ENCODE peak calls at places on chromosomes 12 and 14, in ten cellular contexts. P is ovary, T is A549, G is cardiac muscle cell, C is upper lobe of right lung, Y is fibroblast of lung, L is DND-41, D is NT2/D1, K is uterus, O is sigmoid colon. N is an unnamed sample. For H3K4me1, the result is how much of the 10 kb centered on the place peaks cover.

GRCh38 chr12:108063192-108063591 is 65.9 kb upstream of the WSCD2 start:
- DNase-seq in P (no peak), T (no peak), G (peak), C (no peak), Y (no peak), L (no peak), D (peak), K (no peak), O (no peak), N (peak)

GRCh38 chr12:9910716-9911421 is 21.3 kb downstream of the CLEC2A start:
- DNase-seq in P (no peak), T (no peak), G (no peak), C (no peak), Y (no peak), L (no peak), D (no peak), K (no peak), O (no peak), N (no peak)

GRCh38 chr12:1779783-1780182 is 40.6 kb upstream of the LRTM2 start:
- DNase-seq in P (no peak), T (no peak), G (peak), C (no peak), Y (peak), L (no peak), D (no peak), K (no peak), O (no peak), N (peak)

GRCh38 chr12:73726881-73727280 is 810.8 kb upstream of the ATXN7L3B start:
- DNase-seq in P (no peak), T (no peak), G (no peak), C (no peak), Y (no peak), L (no peak), D (no peak), K (no peak), O (no peak), N (no peak)

GRCh38 chr12:121404734-121405133 is 4.8 kb downstream of the RNF34 start:
- DNase-seq in P (no peak), T (no peak), G (peak), C (no peak), Y (no peak), L (no peak), D (no peak), K (no peak), O (no peak), N (peak)

GRCh38 chr12:67630373-67631088 is 18.0 kb upstream of the DYRK2 start:
- DNase-seq in P (peak), T (no peak), G (peak), C (peak), Y (peak), L (peak), D (no peak), K (no peak), O (no peak), N (no peak)

GRCh38 chr12:67720383-67720856 is 71.9 kb downstream of the DYRK2 start:
- DNase-seq in P (no peak), T (no peak), G (peak), C (no peak), Y (peak), L (no peak), D (no peak), K (peak), O (peak), N (no peak)

GRCh38 chr14:100076630-100077029 is 11.4 kb downstream of the EVL start:
- DNase-seq in P (no peak), T (no peak), G (peak), C (peak), Y (peak), L (peak), D (no peak), K (peak), O (peak), N (peak)

GRCh38 chr14:23326491-23327332 is 5.5 kb downstream of the PABPN1 start:
- DNase-seq in P (no peak), T (no peak), G (no peak), C (no peak), Y (no peak), L (no peak), D (no peak), K (no peak), O (no peak), N (no peak)

GRCh38 chr12:121611306-121611705 is 15.0 kb upstream of the ORAI1 start:
- DNase-seq in P (peak), T (no peak), G (no peak), C (no peak), Y (no peak), L (peak), D (no peak), K (peak), O (no peak), N (no peak)

DNA sequence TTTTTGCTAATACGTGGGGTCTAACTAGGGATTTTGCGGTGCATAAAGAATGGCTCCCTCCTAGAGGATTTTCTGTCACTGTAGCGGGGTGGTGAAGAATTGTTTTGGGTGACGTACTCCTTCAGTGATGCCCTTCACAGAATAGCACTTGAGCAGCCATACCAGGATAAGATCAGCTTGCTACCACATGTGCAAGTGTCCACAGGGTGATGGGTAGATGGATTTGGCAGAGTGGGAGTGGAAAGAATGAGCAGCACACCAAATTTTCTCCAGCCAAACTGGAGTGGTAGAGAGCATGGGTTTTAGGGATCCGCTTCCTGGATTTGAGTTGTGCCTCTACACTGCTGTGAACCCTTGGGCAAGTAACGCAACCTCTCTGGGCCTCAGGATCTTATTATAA is 2.3 kb downstream of the TCP11L2 start:
- DNase-seq in P (no peak), T (no peak), G (no peak), C (no peak), Y (no peak), L (no peak), D (no peak), K (no peak), O (no peak), N (no peak)
- H3K4me1 ChIP-seq in P (under half), T (under half), G (under half), C (half or more), Y (under half), L (under half), D (under half), K (under half), O (half or more), N (under half)

GRCh38 chr12:53984901-53985357 is at the start of gene HOXC10:
- DNase-seq in P (peak), T (peak), G (peak), C (peak), Y (peak), L (peak), D (peak), K (peak), O (peak), N (peak)

GRCh38 chr12:53982616-53983579 is 2.0 kb upstream of the HOXC10 start:
- DNase-seq in P (no peak), T (no peak), G (no peak), C (no peak), Y (no peak), L (no peak), D (no peak), K (no peak), O (no peak), N (no peak)

GRCh38 chr12:53985358-53985899 is 483 bp downstream of the HOXC10 start:
- DNase-seq in P (no peak), T (no peak), G (no peak), C (peak), Y (no peak), L (no peak), D (no peak), K (no peak), O (no peak), N (no peak)

GRCh38 chr12:53981652-53982565 is 3.0 kb upstream of the HOXC10 start:
- DNase-seq in P (no peak), T (no peak), G (no peak), C (no peak), Y (no peak), L (no peak), D (no peak), K (no peak), O (no peak), N (no peak)

DNA sequence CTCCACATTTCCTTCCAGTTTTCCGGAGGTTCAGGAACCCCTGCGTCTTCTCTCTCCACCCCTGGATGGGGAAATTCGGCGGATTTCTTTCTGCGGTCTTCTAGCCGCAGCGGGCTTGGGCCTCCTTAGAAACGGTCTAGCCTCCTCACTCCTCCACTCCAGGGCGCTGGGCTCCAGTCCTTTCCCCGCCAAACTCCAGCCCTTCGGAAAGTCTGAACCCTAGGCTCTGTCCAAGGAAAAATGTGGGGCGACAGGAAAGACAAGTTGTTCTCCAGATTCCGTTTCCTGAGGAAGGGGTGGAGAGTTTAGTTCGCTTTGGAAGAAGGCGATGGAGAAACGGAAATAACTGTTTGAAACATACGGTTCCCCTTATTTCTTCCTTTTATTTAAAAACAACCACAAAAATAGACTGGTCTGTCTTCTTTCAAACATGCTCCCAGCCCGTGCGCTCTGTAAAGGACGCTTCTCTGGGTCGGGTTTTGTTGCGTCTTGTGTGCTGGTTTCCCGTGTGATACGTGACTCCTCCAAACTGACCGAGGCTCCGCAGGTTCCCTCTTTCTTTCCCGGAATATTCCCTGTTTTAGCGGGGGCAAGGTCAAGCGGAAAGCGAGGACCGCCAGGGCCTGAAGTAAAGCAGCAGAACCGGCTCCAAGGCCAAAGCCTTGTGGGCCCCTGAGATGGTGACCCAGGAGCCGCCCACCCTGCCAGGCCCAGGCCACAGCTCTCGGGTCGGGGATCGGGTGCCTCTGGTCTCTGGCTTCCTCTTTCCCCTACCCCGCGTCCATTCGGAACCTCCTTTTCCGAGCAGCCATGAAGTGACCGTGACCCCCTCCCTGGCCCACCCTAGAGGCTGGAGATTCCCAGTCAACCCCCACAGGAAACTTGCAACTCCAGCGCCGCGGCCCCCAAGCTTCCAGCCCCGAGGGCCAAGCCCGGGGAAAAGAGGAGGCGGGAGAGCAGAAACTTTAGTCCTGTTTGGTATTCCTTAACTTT is 1.1 kb upstream of the HOXC10 start:
- DNase-seq in P (no peak), T (no peak), G (no peak), C (peak), Y (no peak), L (no peak), D (no peak), K (no peak), O (no peak), N (no peak)
- H3K4me3 ChIP-seq in P (no peak), T (peak), G (no peak), C (no peak), Y (no peak), L (no peak), D (no peak), K (no peak), O (no peak), N (peak)

DNA sequence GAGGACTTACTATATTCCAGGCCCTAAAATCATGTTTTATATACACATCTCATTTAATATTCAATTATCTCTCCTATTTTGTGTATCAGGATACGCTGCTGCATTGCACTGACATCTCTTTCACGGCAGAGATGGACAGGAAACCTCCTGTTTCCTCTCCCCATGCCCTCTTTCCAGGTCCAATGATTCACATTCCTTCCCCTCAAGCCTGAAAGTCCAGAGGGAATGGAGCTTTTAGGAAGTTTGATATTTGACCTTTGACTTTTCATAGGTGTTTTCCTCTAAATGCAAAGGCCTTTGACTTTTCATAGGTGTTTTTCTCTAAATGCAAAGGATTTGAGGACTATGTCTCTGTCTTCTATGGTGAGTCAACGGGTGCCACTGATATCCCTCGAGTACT is 89.5 kb downstream of the STON2 start:
- DNase-seq in P (no peak), T (no peak), G (no peak), C (no peak), Y (no peak), L (no peak), D (no peak), K (no peak), O (no peak), N (no peak)
- H3K4me1 ChIP-seq in P (under half), T (under half), G (under half), C (under half), Y (under half), L (under half), D (under half), K (under half), O (under half), N (under half)

GRCh38 chr12:11777962-11778361 is 128.5 kb downstream of the ETV6 start:
- DNase-seq in P (no peak), T (no peak), G (no peak), C (no peak), Y (no peak), L (no peak), D (no peak), K (no peak), O (no peak), N (no peak)

GRCh38 chr12:11778703-11779102 is 129.2 kb downstream of the ETV6 start:
- DNase-seq in P (no peak), T (no peak), G (peak), C (no peak), Y (no peak), L (peak), D (no peak), K (no peak), O (no peak), N (peak)

GRCh38 chr12:11782914-11783420 is 133.5 kb downstream of the ETV6 start:
- DNase-seq in P (no peak), T (no peak), G (no peak), C (no peak), Y (no peak), L (no peak), D (no peak), K (no peak), O (no peak), N (no peak)

GRCh38 chr12:11779286-11779685 is 129.8 kb downstream of the ETV6 start:
- DNase-seq in P (no peak), T (no peak), G (peak), C (no peak), Y (peak), L (no peak), D (no peak), K (no peak), O (no peak), N (peak)

DNA sequence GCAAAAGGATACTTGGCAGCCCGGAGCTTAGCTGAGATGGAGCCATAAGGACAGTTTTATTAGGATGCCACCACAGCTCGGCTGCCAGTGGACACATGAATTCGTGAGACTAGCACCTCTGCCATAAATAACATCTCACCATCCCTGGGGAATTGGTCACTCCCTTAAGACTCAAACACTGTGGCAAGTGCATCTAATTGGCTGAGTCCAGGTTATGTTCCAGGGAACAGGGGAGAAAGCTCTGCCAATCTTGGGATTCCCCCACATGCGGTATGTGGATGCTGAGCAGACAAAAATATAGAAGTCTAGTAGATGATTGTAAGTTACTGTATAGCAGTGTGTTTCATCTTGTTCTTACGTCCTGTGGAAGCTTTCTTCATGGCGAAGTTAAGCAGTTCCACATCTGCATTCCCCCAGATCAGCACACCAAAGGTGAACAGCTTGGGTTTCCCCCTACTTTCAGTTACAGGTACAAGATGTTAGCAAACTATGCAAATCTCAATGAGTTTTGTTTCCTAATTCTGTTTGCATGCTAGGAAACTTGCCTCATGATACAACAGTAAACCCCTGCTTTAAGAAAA is 131.1 kb downstream of the ETV6 start:
- DNase-seq in P (no peak), T (no peak), G (no peak), C (no peak), Y (no peak), L (no peak), D (no peak), K (no peak), O (no peak), N (no peak)
- H3K4me3 ChIP-seq in P (no peak), T (no peak), G (no peak), C (no peak), Y (no peak), L (no peak), D (no peak), K (no peak), O (no peak), N (no peak)

GRCh38 chr12:46299846-46300245 is 31.0 kb upstream of the SLC38A1 start:
- DNase-seq in P (no peak), T (no peak), G (peak), C (no peak), Y (no peak), L (no peak), D (no peak), K (no peak), O (no peak), N (no peak)

GRCh38 chr12:46296822-46297221 is 28.0 kb upstream of the SLC38A1 start:
- DNase-seq in P (no peak), T (no peak), G (no peak), C (no peak), Y (no peak), L (no peak), D (no peak), K (no peak), O (no peak), N (no peak)

GRCh38 chr12:46303039-46303666 is 34.3 kb upstream of the SLC38A1 start:
- DNase-seq in P (no peak), T (no peak), G (peak), C (no peak), Y (peak), L (peak), D (no peak), K (no peak), O (no peak), N (peak)

GRCh38 chr12:46304080-46304479 is 35.2 kb upstream of the SLC38A1 start:
- DNase-seq in P (peak), T (no peak), G (peak), C (no peak), Y (no peak), L (no peak), D (no peak), K (no peak), O (no peak), N (peak)

DNA sequence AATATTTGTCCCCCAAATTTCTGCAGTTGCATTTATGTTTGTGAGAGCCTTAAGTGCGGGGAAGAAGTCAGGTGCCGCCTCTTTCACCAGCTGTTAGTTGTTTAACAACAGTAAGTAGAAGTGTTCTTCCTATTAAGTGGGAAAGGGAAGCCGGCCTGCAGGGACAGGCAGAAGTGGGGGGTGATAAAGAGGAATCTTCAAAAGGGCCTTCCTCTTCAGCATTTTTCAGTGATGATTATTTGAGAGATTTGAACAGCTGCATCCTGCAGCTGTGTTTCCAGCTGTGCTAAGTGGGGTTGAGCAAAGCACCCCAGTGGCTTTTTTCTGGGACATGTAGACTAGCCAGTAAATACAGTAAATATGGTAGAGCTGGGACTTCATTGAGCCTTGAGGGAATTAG is 32.1 kb upstream of the SLC38A1 start:
- DNase-seq in P (no peak), T (no peak), G (peak), C (no peak), Y (no peak), L (peak), D (no peak), K (no peak), O (no peak), N (no peak)
- H3K4me1 ChIP-seq in P (under half), T (under half), G (under half), C (under half), Y (under half), L (under half), D (under half), K (under half), O (under half), N (under half)

GRCh38 chr12:116354950-116355779 is 77.7 kb upstream of the MED13L start:
- DNase-seq in P (no peak), T (no peak), G (no peak), C (peak), Y (no peak), L (no peak), D (no peak), K (no peak), O (no peak), N (no peak)
- H3K4me3 ChIP-seq in P (no peak), T (no peak), G (no peak), C (no peak), Y (no peak), L (no peak), D (no peak), K (no peak), O (no peak), N (no peak)

DNA sequence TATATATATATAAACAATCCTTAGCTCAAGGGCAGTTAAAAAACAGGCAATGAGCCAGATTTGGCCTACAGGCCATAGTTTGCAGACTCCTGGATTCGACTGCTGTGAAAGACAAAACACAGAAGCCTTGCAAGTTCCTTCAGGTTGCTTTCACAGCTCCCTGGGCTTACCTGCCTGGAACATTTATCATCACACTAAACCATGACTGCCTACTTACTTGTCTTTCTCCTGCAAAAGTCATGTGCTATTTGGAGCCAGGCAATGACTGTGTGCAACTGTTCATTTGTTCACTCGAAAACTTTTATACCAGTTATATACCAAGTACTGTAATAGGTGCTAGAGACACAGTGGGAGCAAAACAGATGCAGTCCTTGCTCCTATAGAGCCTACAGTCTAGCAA is 2.2 kb upstream of the RPS6KA5 start:
- DNase-seq in P (no peak), T (no peak), G (no peak), C (no peak), Y (no peak), L (peak), D (no peak), K (no peak), O (no peak), N (no peak)
- H3K4me1 ChIP-seq in P (under half), T (under half), G (under half), C (under half), Y (under half), L (under half), D (under half), K (under half), O (under half), N (under half)

N was measured in adipocyte.